ENCODE peak calls at places on chromosomes 13 and 19, in four cellular contexts. F is adipocyte, O is aorta, E is astrocyte. M is an unnamed sample.
A peak's percentile ranks its signal among the peaks of the same experiment; 100 is the strongest.

GRCh38 chr13:43805071-43805468 is 18.3 kb upstream of the ENOX1 start:
- DNase-seq in F (peak; percentile 71), O (no peak), E (peak; percentile 89), M (no peak)

GRCh38 chr19:35260694-35261304 is 8.0 kb upstream of the USF2 start:
- DNase-seq in F (no peak), O (peak; percentile 41), E (no peak), M (peak; percentile 42)

GRCh38 chr13:39446865-39447264 is 156.1 kb downstream of the LHFPL6 start:
- DNase-seq in F (no peak), O (no peak), E (no peak), M (no peak)

GRCh38 chr19:38243279-38243673 is 12.9 kb downstream of the PPP1R14A start:
- DNase-seq in F (no peak), O (no peak), E (no peak), M (no peak)

GRCh38 chr19:19602713-19603320 is 15.7 kb downstream of the PBX4 start:
- DNase-seq in F (no peak), O (no peak), E (no peak), M (no peak)

GRCh38 chr13:101919541-101920306 is 467.2 kb downstream of the ITGBL1 start:
- DNase-seq in F (peak; percentile 54), O (peak; percentile 47), E (peak; percentile 23), M (no peak)

GRCh38 chr19:50896591-50897190 is 14.5 kb downstream of the KLK4 start:
- DNase-seq in F (no peak), O (no peak), E (peak; percentile 8), M (no peak)

GRCh38 chr13:28401303-28402056 is 93.4 kb downstream of the FLT1 start:
- DNase-seq in F (peak; percentile 68), O (no peak), E (peak; percentile 39), M (no peak)

GRCh38 chr19:29084266-29084665 is 128.7 kb downstream of the UQCRFS1 start:
- DNase-seq in F (no peak), O (no peak), E (no peak), M (no peak)

GRCh38 chr19:401836-402535 is 7.0 kb downstream of the C2CD4C start:
- DNase-seq in F (peak; percentile 42), O (peak; percentile 3), E (no peak), M (no peak)

GRCh38 chr19:8423821-8424223 is 10.7 kb downstream of the MARCHF2 start:
- DNase-seq in F (peak; percentile 98), O (peak; percentile 97), E (peak; percentile 95), M (peak; percentile 97)

GRCh38 chr13:113759525-113760137 is 605 bp downstream of the TMEM255B start:
- DNase-seq in F (peak; percentile 58), O (peak; percentile 56), E (no peak), M (no peak)

GRCh38 chr13:77779461-77780272 is 82.2 kb downstream of the SLAIN1 start:
- DNase-seq in F (peak; percentile 85), O (peak; percentile 52), E (peak; percentile 39), M (no peak)

GRCh38 chr13:113898391-113898790 is 34.5 kb upstream of the GAS6 start:
- DNase-seq in F (no peak), O (no peak), E (no peak), M (no peak)

GRCh38 chr13:27339299-27339698 is 68.7 kb downstream of the RASL11A start:
- DNase-seq in F (peak; percentile 55), O (no peak), E (no peak), M (no peak)

GRCh38 chr13:25898991-25899390 is 152.8 kb downstream of the SHISA2 start:
- DNase-seq in F (no peak), O (no peak), E (no peak), M (no peak)

GRCh38 chr13:59914556-59914955 is 249.2 kb downstream of the DIAPH3 start:
- DNase-seq in F (peak; percentile 54), O (no peak), E (peak; percentile 73), M (no peak)

GRCh38 chr19:49920624-49921363 is 8.2 kb upstream of the ATF5 start:
- DNase-seq in F (no peak), O (peak; percentile 37), E (no peak), M (no peak)

GRCh38 chr13:30713133-30713532 is 22.2 kb upstream of the ALOX5AP start:
- DNase-seq in F (no peak), O (peak; percentile 62), E (no peak), M (peak; percentile 79)

GRCh38 chr13:91346848-91347211 is 657 bp upstream of the MIR17HG start:
- DNase-seq in F (peak; percentile 31), O (no peak), E (no peak), M (no peak)

GRCh38 chr13:40992678-40993077 is 26.4 kb downstream of the ELF1 start:
- DNase-seq in F (no peak), O (no peak), E (no peak), M (no peak)

GRCh38 chr19:14250870-14251269 is 44.9 kb upstream of the ADGRL1 start:
- DNase-seq in F (no peak), O (no peak), E (no peak), M (no peak)

GRCh38 chr13:89726690-89727435 is 1620.6 kb upstream of the MIR17HG start:
- DNase-seq in F (no peak), O (no peak), E (peak; percentile 83), M (no peak)

GRCh38 chr13:93977986-93978385 is 501.5 kb downstream of the DCT start:
- DNase-seq in F (no peak), O (no peak), E (peak; percentile 55), M (no peak)

GRCh38 chr13:112105244-112105681 is 38.3 kb downstream of the SOX1 start:
- DNase-seq in F (no peak), O (no peak), E (no peak), M (no peak)

GRCh38 chr19:10730932-10731331 is 13.1 kb downstream of the DNM2 start:
- DNase-seq in F (no peak), O (no peak), E (no peak), M (no peak)

GRCh38 chr19:572891-573825 is 762 bp downstream of the BSG start:
- DNase-seq in F (peak; percentile 80), O (peak; percentile 77), E (no peak), M (no peak)

GRCh38 chr19:41297628-41298326 is 12.2 kb upstream of the CCDC97 start:
- DNase-seq in F (no peak), O (no peak), E (no peak), M (no peak)

GRCh38 chr19:13964776-13965175 is 12.5 kb downstream of the DCAF15 start:
- DNase-seq in F (peak; percentile 37), O (no peak), E (peak; percentile 25), M (no peak)

GRCh38 chr13:36248700-36249099 is 34.3 kb upstream of the SOHLH2 start:
- DNase-seq in F (no peak), O (no peak), E (no peak), M (no peak)

GRCh38 chr19:46746281-46746965 is at the start of gene STRN4:
- DNase-seq in F (peak; percentile 89), O (peak; percentile 62), E (no peak), M (no peak)
- H3K4me1 ChIP-seq in F (peaks cover 17% of the 10 kb centered on the region), O (no peaks in the 10 kb centered on the region), E (peaks cover 18% of the 10 kb centered on the region), M (no peaks in the 10 kb centered on the region)

DNA sequence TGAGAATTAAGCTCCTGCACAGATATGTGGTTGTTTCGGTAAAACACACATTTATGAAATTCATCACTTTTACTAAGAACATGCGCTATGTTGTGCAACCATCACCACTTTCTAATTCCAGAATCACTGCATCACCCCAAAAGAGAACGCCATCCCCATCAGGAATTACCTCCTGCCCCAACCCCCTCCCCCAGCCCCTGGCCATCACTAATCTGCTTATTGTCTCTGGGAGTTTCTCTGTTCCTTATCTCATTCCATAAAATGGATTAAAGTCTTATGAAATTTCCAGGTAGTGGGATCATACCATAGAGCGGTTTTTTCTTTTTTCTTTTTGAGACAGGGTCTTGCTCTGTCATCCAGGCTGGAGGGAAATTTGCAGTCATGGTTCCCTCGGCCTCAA is 3.6 kb downstream of the ZSCAN5B start:
- DNase-seq in F (no peak), O (no peak), E (no peak), M (no peak)
- H3K4me3 ChIP-seq in F (no peak overlapping the region), O (no peak overlapping the region), E (no peak overlapping the region), M (no peak overlapping the region)

DNA sequence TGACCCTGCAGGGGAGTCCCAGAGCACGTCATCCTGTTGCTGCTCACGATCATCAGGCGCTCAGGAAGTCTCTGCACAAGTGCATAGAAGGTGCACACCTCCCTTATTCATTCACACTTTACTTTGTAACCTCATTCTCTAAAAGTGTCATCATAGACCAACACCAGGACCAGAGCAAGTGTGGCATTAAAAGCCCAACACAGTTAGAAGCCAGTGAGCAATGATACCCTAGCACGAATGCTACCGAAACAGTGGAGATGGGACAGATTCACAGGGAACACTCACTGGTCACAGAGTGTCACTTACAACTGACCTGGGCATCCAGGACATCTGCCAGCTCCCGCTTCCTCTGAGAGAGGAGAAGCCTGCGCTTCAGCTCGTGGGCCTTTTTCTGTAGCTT is 17.0 kb downstream of the HAUS8 start:
- DNase-seq in F (peak; percentile 19), O (no peak), E (peak; percentile 23), M (no peak)
- H3K4me1 ChIP-seq in F (peaks cover 7% of the 10 kb centered on the region), O (no peaks in the 10 kb centered on the region), E (no peaks in the 10 kb centered on the region), M (no peaks in the 10 kb centered on the region)

GRCh38 chr19:42594617-42595489 is at the start of gene CEACAM8:
- DNase-seq in F (no peak), O (no peak), E (no peak), M (no peak)

GRCh38 chr19:42601811-42602443 is 7.2 kb upstream of the CEACAM8 start:
- DNase-seq in F (peak; percentile 53), O (no peak), E (peak; percentile 11), M (no peak)

GRCh38 chr19:42595550-42596172 is 937 bp upstream of the CEACAM8 start:
- DNase-seq in F (no peak), O (no peak), E (no peak), M (no peak)

GRCh38 chr19:42596391-42597071 is 1.8 kb upstream of the CEACAM8 start:
- DNase-seq in F (peak; percentile 36), O (peak; percentile 62), E (no peak), M (no peak)
- H3K4me3 ChIP-seq in F (no peak overlapping the region), O (no peak overlapping the region), E (no peak overlapping the region), M (no peak overlapping the region)

GRCh38 chr13:110524484-110525254 is 36.9 kb downstream of the RAB20 start:
- DNase-seq in F (no peak), O (peak; percentile 74), E (no peak), M (peak; percentile 74)
- H3K4me1 ChIP-seq in F (peaks cover 53% of the 10 kb centered on the region), O (peaks cover 2% of the 10 kb centered on the region), E (peaks cover 7% of the 10 kb centered on the region), M (no peaks in the 10 kb centered on the region)

DNA sequence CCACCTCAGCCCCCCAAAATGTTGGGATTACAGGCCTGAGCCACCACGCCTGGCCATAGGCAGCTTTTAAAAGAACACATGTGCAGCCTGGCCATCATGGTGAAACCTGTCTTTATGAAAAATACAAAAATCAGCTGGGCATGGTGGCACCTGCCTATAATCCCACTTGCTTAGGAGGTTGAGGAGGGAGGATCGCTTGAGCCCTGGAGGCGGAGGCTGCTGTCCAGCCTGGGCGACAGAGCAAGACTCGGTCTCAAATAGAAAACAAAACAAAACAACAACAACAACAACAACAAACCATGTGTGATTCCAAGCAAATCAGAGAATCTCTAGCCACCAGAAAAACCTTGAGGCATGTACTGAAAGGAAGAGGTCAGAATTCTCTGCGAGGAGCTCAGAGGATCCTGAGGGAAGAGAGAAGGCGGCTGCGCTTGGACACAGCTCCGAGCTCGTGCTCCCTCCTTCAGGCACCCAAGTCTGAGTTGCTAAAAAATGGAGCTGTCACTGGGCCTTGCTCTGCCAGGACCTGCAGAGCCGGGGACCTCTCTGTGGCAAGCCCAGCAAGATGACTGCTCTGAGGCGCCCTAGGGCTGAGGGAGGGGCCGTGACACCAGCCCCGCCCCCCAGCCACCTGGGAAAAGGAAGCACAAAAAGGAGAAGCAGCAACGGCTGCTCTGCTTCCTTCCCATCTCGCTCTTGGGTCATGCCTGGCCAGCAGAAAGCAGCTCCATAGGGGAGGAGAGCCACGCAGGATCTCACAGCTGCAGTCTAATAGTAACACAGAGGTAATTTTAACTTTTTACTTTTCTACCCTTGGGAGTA is at the start of gene ARL11:
- DNase-seq in F (no peak), O (peak; percentile 82), E (no peak), M (no peak)
- H3K4me3 ChIP-seq in F (no peak within 1 kb of the TSS), O (no peak within 1 kb of the TSS), E (no peak within 1 kb of the TSS), M (no peak within 1 kb of the TSS)

GRCh38 chr13:51643114-51643881 is 59.0 kb downstream of the WDFY2 start:
- DNase-seq in F (peak; percentile 78), O (no peak), E (peak; percentile 93), M (no peak)
- H3K4me1 ChIP-seq in F (peaks cover 51% of the 10 kb centered on the region), O (no peaks in the 10 kb centered on the region), E (peaks cover 44% of the 10 kb centered on the region), M (no peaks in the 10 kb centered on the region)

M was measured in right atrium auricular region.